ENCODE peak calls at places on chromosome 9, in six cellular contexts. T is globus pallidus, Z is T-cell, S is SJSA1, G is left ventricle myocardium superior, W is GM23338. O is an unnamed sample.

GRCh38 chr9:135588371-135588770 is 26.8 kb downstream of the PAEP start:
- DNase-seq in T (no peak), Z (no peak), S (no peak), G (no peak), W (no peak), O (peak)

GRCh38 chr9:103798620-103799019 is 295.5 kb upstream of the SMC2 start:
- DNase-seq in T (no peak), Z (no peak), S (no peak), G (no peak), W (no peak), O (peak)

GRCh38 chr9:110125763-110126351 is 82.1 kb downstream of the C9orf152 start:
- DNase-seq in T (no peak), Z (no peak), S (no peak), G (no peak), W (no peak), O (no peak)

GRCh38 chr9:22111871-22112247 is 102.8 kb upstream of the CDKN2B start:
- DNase-seq in T (no peak), Z (no peak), S (peak), G (no peak), W (no peak), O (peak)

GRCh38 chr9:95023217-95024003 is 294.1 kb downstream of the FANCC start:
- DNase-seq in T (no peak), Z (no peak), S (no peak), G (peak), W (no peak), O (peak)

GRCh38 chr9:121048618-121049017 is 1.5 kb downstream of the C5 start:
- DNase-seq in T (no peak), Z (no peak), S (no peak), G (no peak), W (peak), O (peak)

GRCh38 chr9:6955251-6955921 is 197.6 kb downstream of the KDM4C start:
- DNase-seq in T (peak), Z (no peak), S (no peak), G (no peak), W (peak), O (no peak)

GRCh38 chr9:128282500-128282899 is 6.4 kb downstream of the SWI5 start:
- DNase-seq in T (no peak), Z (no peak), S (no peak), G (no peak), W (no peak), O (peak)

GRCh38 chr9:128152133-128152780 is 3.0 kb downstream of the LCN2 start:
- DNase-seq in T (no peak), Z (no peak), S (no peak), G (peak), W (no peak), O (no peak)

GRCh38 chr9:8374471-8374870 is 574.9 kb upstream of the DMAC1 start:
- DNase-seq in T (no peak), Z (no peak), S (no peak), G (no peak), W (no peak), O (no peak)

GRCh38 chr9:26462213-26462612 is 430.4 kb downstream of the CAAP1 start:
- DNase-seq in T (no peak), Z (no peak), S (no peak), G (no peak), W (peak), O (no peak)

GRCh38 chr9:91495450-91495849 is 71.8 kb upstream of the NFIL3 start:
- DNase-seq in T (no peak), Z (no peak), S (peak), G (no peak), W (no peak), O (peak)

GRCh38 chr9:6195714-6196360 is 19.8 kb upstream of the IL33 start:
- DNase-seq in T (no peak), Z (no peak), S (no peak), G (no peak), W (no peak), O (no peak)

GRCh38 chr9:103757062-103757461 is 337.0 kb upstream of the SMC2 start:
- DNase-seq in T (no peak), Z (no peak), S (no peak), G (no peak), W (no peak), O (no peak)

GRCh38 chr9:134204991-134205578 is 40.7 kb upstream of the RNU6ATAC start:
- DNase-seq in T (no peak), Z (no peak), S (no peak), G (peak), W (no peak), O (no peak)

GRCh38 chr9:134185536-134186011 is 21.2 kb upstream of the RNU6ATAC start:
- DNase-seq in T (no peak), Z (no peak), S (no peak), G (no peak), W (no peak), O (no peak)

GRCh38 chr9:129221979-129222635 is 44.0 kb upstream of the IER5L start:
- DNase-seq in T (no peak), Z (no peak), S (no peak), G (no peak), W (peak), O (no peak)

GRCh38 chr9:99416007-99416406 is 193.9 kb downstream of the SEC61B start:
- DNase-seq in T (no peak), Z (no peak), S (no peak), G (no peak), W (no peak), O (peak)

GRCh38 chr9:127463382-127463781 is 12.1 kb downstream of the LRSAM1 start:
- DNase-seq in T (no peak), Z (no peak), S (no peak), G (no peak), W (no peak), O (no peak)

GRCh38 chr9:134317431-134318414 is 8.5 kb upstream of the RXRA start:
- DNase-seq in T (no peak), Z (no peak), S (no peak), G (peak), W (no peak), O (peak)

GRCh38 chr9:121773286-121773953 is 122.0 kb downstream of the DAB2IP start:
- DNase-seq in T (no peak), Z (no peak), S (no peak), G (no peak), W (no peak), O (no peak)

GRCh38 chr9:125867752-125868400 is 120.7 kb downstream of the PBX3 start:
- DNase-seq in T (no peak), Z (no peak), S (no peak), G (no peak), W (no peak), O (no peak)

GRCh38 chr9:71690058-71690691 is 78.1 kb downstream of the CEMIP2 start:
- DNase-seq in T (no peak), Z (no peak), S (no peak), G (no peak), W (no peak), O (peak)

GRCh38 chr9:72726951-72727350 is 205.5 kb downstream of the TMC1 start:
- DNase-seq in T (no peak), Z (no peak), S (no peak), G (no peak), W (peak), O (no peak)

GRCh38 chr9:104927912-104928740 is at the start of gene ABCA1:
- DNase-seq in T (peak), Z (peak), S (peak), G (peak), W (peak), O (peak)

GRCh38 chr9:79046401-79046800 is 525.4 kb upstream of the TLE4 start:
- DNase-seq in T (no peak), Z (no peak), S (no peak), G (no peak), W (no peak), O (no peak)

GRCh38 chr9:106718996-106719395 is 144.0 kb upstream of the ZNF462 start:
- DNase-seq in T (no peak), Z (no peak), S (peak), G (no peak), W (no peak), O (peak)

GRCh38 chr9:8733096-8733954 is 933.7 kb upstream of the DMAC1 start:
- DNase-seq in T (peak), Z (no peak), S (no peak), G (peak), W (peak), O (no peak)

GRCh38 chr9:77018058-77019009 is 1.1 kb upstream of the FOXB2 start:
- DNase-seq in T (no peak), Z (no peak), S (no peak), G (no peak), W (peak), O (peak)

GRCh38 chr9:16192403-16193017 is 639.7 kb downstream of the CCDC171 start:
- DNase-seq in T (no peak), Z (no peak), S (peak), G (no peak), W (no peak), O (no peak)

GRCh38 chr9:108994695-108995094 is 18.6 kb downstream of the CTNNAL1 start:
- DNase-seq in T (no peak), Z (no peak), S (no peak), G (peak), W (no peak), O (no peak)

GRCh38 chr9:69181908-69182353 is 7.9 kb downstream of the TJP2 start:
- DNase-seq in T (peak), Z (no peak), S (no peak), G (no peak), W (no peak), O (no peak)

GRCh38 chr9:79574716-79575242 is 3.0 kb downstream of the TLE4 start:
- DNase-seq in T (no peak), Z (no peak), S (peak), G (no peak), W (no peak), O (peak)

GRCh38 chr9:106468431-106468830 is 394.5 kb upstream of the ZNF462 start:
- DNase-seq in T (no peak), Z (no peak), S (no peak), G (no peak), W (no peak), O (no peak)

GRCh38 chr9:125646222-125647100 is 60.5 kb downstream of the MAPKAP1 start:
- DNase-seq in T (no peak), Z (no peak), S (no peak), G (no peak), W (no peak), O (peak)

GRCh38 chr9:38060688-38061087 is 8.3 kb downstream of the SHB start:
- DNase-seq in T (no peak), Z (no peak), S (no peak), G (no peak), W (no peak), O (no peak)

GRCh38 chr9:36963356-36963755 is 70.7 kb downstream of the PAX5 start:
- DNase-seq in T (no peak), Z (no peak), S (no peak), G (no peak), W (no peak), O (no peak)

GRCh38 chr9:71758785-71759184 is 9.5 kb downstream of the CEMIP2 start:
- DNase-seq in T (no peak), Z (no peak), S (no peak), G (no peak), W (no peak), O (no peak)